ENCODE peak calls at places on chromosome 2, in eight cellular contexts. T is kidney; I is thyroid gland; H is heart left ventricle; L is HCT116; O is AG10803; N is activated naive CD8-positive, alpha-beta T cell treated with anti-CD3 and anti-CD28 coated beads, Interleukin-2, amount 50 U/mL, for 16 hours; R is LHCN-M2. A is an unnamed sample.

GRCh38 chr2:179272406-179273192 is 8.0 kb upstream of the SESTD1 start:
- DNase-seq in T (no peak), I (no peak), H (no peak), L (no peak), O (peak), N (no peak), R (peak), A (peak)

GRCh38 chr2:165584126-165584525 is 114.6 kb downstream of the CSRNP3 start:
- DNase-seq in T (no peak), I (no peak), H (no peak), L (no peak), O (no peak), N (no peak), R (no peak), A (no peak)

GRCh38 chr2:174699993-174700766 is 64.1 kb downstream of the CHRNA1 start:
- DNase-seq in T (no peak), I (no peak), H (no peak), L (peak), O (peak), N (no peak), R (peak), A (peak)

GRCh38 chr2:152646775-152647174 is 70.5 kb downstream of the PRPF40A start:
- DNase-seq in T (no peak), I (no peak), H (no peak), L (no peak), O (peak), N (no peak), R (peak), A (peak)

GRCh38 chr2:20371656-20372055 is 21.0 kb upstream of the PUM2 start:
- DNase-seq in T (no peak), I (no peak), H (no peak), L (no peak), O (no peak), N (no peak), R (no peak), A (no peak)

GRCh38 chr2:187876554-187876953 is 322.3 kb upstream of the TFPI start:
- DNase-seq in T (no peak), I (no peak), H (no peak), L (no peak), O (no peak), N (no peak), R (no peak), A (no peak)

GRCh38 chr2:42207826-42208225 is 38.7 kb downstream of the EML4 start:
- DNase-seq in T (no peak), I (no peak), H (no peak), L (no peak), O (no peak), N (no peak), R (no peak), A (no peak)

GRCh38 chr2:2149379-2149778 is 181.7 kb downstream of the MYT1L start:
- DNase-seq in T (no peak), I (no peak), H (no peak), L (no peak), O (no peak), N (no peak), R (no peak), A (no peak)

GRCh38 chr2:6896930-6897759 is 19.6 kb downstream of the RSAD2 start:
- DNase-seq in T (no peak), I (no peak), H (no peak), L (peak), O (peak), N (no peak), R (no peak), A (peak)

GRCh38 chr2:160073284-160073888 is 11.0 kb upstream of the PLA2R1 start:
- DNase-seq in T (no peak), I (no peak), H (no peak), L (no peak), O (no peak), N (no peak), R (no peak), A (no peak)

GRCh38 chr2:127045792-127046501 is 61.0 kb downstream of the BIN1 start:
- DNase-seq in T (peak), I (no peak), H (peak), L (no peak), O (no peak), N (no peak), R (no peak), A (no peak)

GRCh38 chr2:5391361-5391760 is 300.8 kb upstream of the SOX11 start:
- DNase-seq in T (no peak), I (no peak), H (peak), L (no peak), O (no peak), N (no peak), R (no peak), A (no peak)

GRCh38 chr2:237440819-237441281 is 26.9 kb upstream of the COL6A3 start:
- DNase-seq in T (no peak), I (no peak), H (no peak), L (no peak), O (peak), N (no peak), R (no peak), A (no peak)

GRCh38 chr2:196520610-196521009 is 118.9 kb upstream of the CCDC150 start:
- DNase-seq in T (no peak), I (no peak), H (no peak), L (no peak), O (no peak), N (no peak), R (no peak), A (no peak)

GRCh38 chr2:95356821-95357700 is 45.4 kb upstream of the FAHD2A start:
- DNase-seq in T (peak), I (no peak), H (no peak), L (no peak), O (no peak), N (no peak), R (no peak), A (no peak)

GRCh38 chr2:239236808-239237205 is 164.0 kb downstream of the HDAC4 start:
- DNase-seq in T (no peak), I (no peak), H (no peak), L (no peak), O (no peak), N (no peak), R (no peak), A (no peak)

GRCh38 chr2:150911766-150912280 is 349.8 kb downstream of the RBM43 start:
- DNase-seq in T (peak), I (peak), H (no peak), L (no peak), O (peak), N (no peak), R (peak), A (peak)

GRCh38 chr2:177254433-177255226 is 9.9 kb downstream of the NFE2L2 start:
- DNase-seq in T (no peak), I (no peak), H (peak), L (peak), O (peak), N (no peak), R (peak), A (no peak)

GRCh38 chr2:235644191-235644590 is 150.3 kb downstream of the AGAP1 start:
- DNase-seq in T (no peak), I (no peak), H (no peak), L (no peak), O (peak), N (no peak), R (no peak), A (no peak)

A was measured in GM03348.